ENCODE peak calls at places on chromosomes 5 and 9, in ten cellular contexts. One of them, this sample, is unnamed.

GRCh38 chr9:72533322-72533721 is 11.9 kb downstream of the TMC1 start:
- DNase-seq in heart left ventricle: no peak
- DNase-seq in HCT116: no peak
- DNase-seq in cardiac muscle cell: no peak
- DNase-seq in mesenchymal stem cell: peak; percentile 32
- DNase-seq in fibroblast of lung: peak; percentile 85
- DNase-seq in breast epithelium: no peak
- DNase-seq in sigmoid colon: peak; percentile 72
- DNase-seq in heart right ventricle: no peak
- DNase-seq in HepG2: no peak
- DNase-seq in this sample: no peak

GRCh38 chr5:1633605-1634336 is 110.0 kb upstream of the LPCAT1 start:
- DNase-seq in mesenchymal stem cell: peak; percentile 70
- DNase-seq in heart left ventricle: peak; percentile 85
- DNase-seq in cardiac muscle cell: peak; percentile 91
- DNase-seq in HepG2: peak; percentile 68
- DNase-seq in fibroblast of lung: peak; percentile 58
- DNase-seq in sigmoid colon: peak; percentile 91
- DNase-seq in heart right ventricle: peak; percentile 80
- DNase-seq in breast epithelium: peak; percentile 60
- DNase-seq in HCT116: peak; percentile 35
- DNase-seq in this sample: peak; percentile 35

GRCh38 chr5:84381501-84382362 is 2.9 kb downstream of the EDIL3 start:
- DNase-seq in sigmoid colon: no peak
- DNase-seq in heart left ventricle: no peak
- DNase-seq in cardiac muscle cell: peak; percentile 0
- DNase-seq in breast epithelium: no peak
- DNase-seq in fibroblast of lung: peak; percentile 71
- DNase-seq in mesenchymal stem cell: peak; percentile 62
- DNase-seq in HCT116: no peak
- DNase-seq in heart right ventricle: no peak
- DNase-seq in HepG2: no peak
- DNase-seq in this sample: no peak

GRCh38 chr5:180803181-180804128 is 849 bp upstream of the MGAT1 start:
- DNase-seq in HepG2: peak; percentile 48
- DNase-seq in mesenchymal stem cell: peak; percentile 53
- DNase-seq in breast epithelium: peak; percentile 65
- DNase-seq in fibroblast of lung: no peak
- DNase-seq in heart left ventricle: peak; percentile 86
- DNase-seq in sigmoid colon: peak; percentile 82
- DNase-seq in HCT116: no peak
- DNase-seq in heart right ventricle: peak; percentile 71
- DNase-seq in cardiac muscle cell: peak; percentile 42
- DNase-seq in this sample: no peak

GRCh38 chr5:154081246-154081645 is 42.5 kb downstream of the MFAP3 start:
- DNase-seq in fibroblast of lung: no peak
- DNase-seq in heart right ventricle: no peak
- DNase-seq in heart left ventricle: no peak
- DNase-seq in HepG2: no peak
- DNase-seq in mesenchymal stem cell: no peak
- DNase-seq in breast epithelium: no peak
- DNase-seq in sigmoid colon: no peak
- DNase-seq in HCT116: no peak
- DNase-seq in cardiac muscle cell: no peak
- DNase-seq in this sample: no peak

GRCh38 chr9:114405294-114406034 is 17.7 kb upstream of the AKNA start:
- DNase-seq in sigmoid colon: peak; percentile 87
- DNase-seq in mesenchymal stem cell: peak; percentile 83
- DNase-seq in heart right ventricle: peak; percentile 84
- DNase-seq in cardiac muscle cell: peak; percentile 85
- DNase-seq in fibroblast of lung: peak; percentile 61
- DNase-seq in HepG2: peak; percentile 72
- DNase-seq in heart left ventricle: peak; percentile 79
- DNase-seq in HCT116: peak; percentile 48
- DNase-seq in breast epithelium: peak; percentile 61
- DNase-seq in this sample: no peak

GRCh38 chr5:177427919-177428573 is 1.6 kb downstream of the GRK6 start:
- DNase-seq in fibroblast of lung: no peak
- DNase-seq in sigmoid colon: no peak
- DNase-seq in heart right ventricle: peak; percentile 5
- DNase-seq in mesenchymal stem cell: no peak
- DNase-seq in HepG2: no peak
- DNase-seq in heart left ventricle: no peak
- DNase-seq in HCT116: no peak
- DNase-seq in breast epithelium: no peak
- DNase-seq in cardiac muscle cell: no peak
- DNase-seq in this sample: no peak

GRCh38 chr9:35110327-35110758 is 5.3 kb downstream of the ATOSB start:
- DNase-seq in fibroblast of lung: peak; percentile 64
- DNase-seq in heart right ventricle: no peak
- DNase-seq in sigmoid colon: no peak
- DNase-seq in breast epithelium: no peak
- DNase-seq in heart left ventricle: peak; percentile 67
- DNase-seq in HepG2: no peak
- DNase-seq in cardiac muscle cell: no peak
- DNase-seq in HCT116: no peak
- DNase-seq in mesenchymal stem cell: peak; percentile 70
- DNase-seq in this sample: no peak

GRCh38 chr9:2085719-2086515 is 70.8 kb downstream of the SMARCA2 start:
- DNase-seq in HepG2: no peak
- DNase-seq in mesenchymal stem cell: no peak
- DNase-seq in breast epithelium: peak; percentile 26
- DNase-seq in heart right ventricle: peak; percentile 17
- DNase-seq in fibroblast of lung: peak; percentile 47
- DNase-seq in HCT116: no peak
- DNase-seq in cardiac muscle cell: no peak
- DNase-seq in sigmoid colon: no peak
- DNase-seq in heart left ventricle: peak; percentile 24
- DNase-seq in this sample: no peak

GRCh38 chr9:128689820-128690683 is 1.0 kb downstream of the SET start:
- DNase-seq in HepG2: no peak
- DNase-seq in cardiac muscle cell: peak; percentile 65
- DNase-seq in HCT116: no peak
- DNase-seq in fibroblast of lung: peak; percentile 53
- DNase-seq in sigmoid colon: peak; percentile 76
- DNase-seq in heart left ventricle: peak; percentile 46
- DNase-seq in mesenchymal stem cell: peak; percentile 63
- DNase-seq in breast epithelium: no peak
- DNase-seq in heart right ventricle: peak; percentile 52
- DNase-seq in this sample: no peak

GRCh38 chr9:131733601-131734061 is 6.2 kb downstream of the RAPGEF1 start:
- DNase-seq in mesenchymal stem cell: peak; percentile 97
- DNase-seq in HCT116: no peak
- DNase-seq in cardiac muscle cell: no peak
- DNase-seq in heart left ventricle: no peak
- DNase-seq in breast epithelium: peak; percentile 71
- DNase-seq in sigmoid colon: no peak
- DNase-seq in HepG2: no peak
- DNase-seq in fibroblast of lung: peak; percentile 99
- DNase-seq in heart right ventricle: no peak
- DNase-seq in this sample: no peak

GRCh38 chr5:149442563-149443182 is 63.6 kb upstream of the IL17B start:
- DNase-seq in HepG2: peak; percentile 82
- DNase-seq in cardiac muscle cell: peak; percentile 90
- DNase-seq in heart right ventricle: peak; percentile 83
- DNase-seq in mesenchymal stem cell: peak; percentile 80
- DNase-seq in breast epithelium: peak; percentile 84
- DNase-seq in heart left ventricle: peak; percentile 84
- DNase-seq in fibroblast of lung: peak; percentile 52
- DNase-seq in sigmoid colon: peak; percentile 90
- DNase-seq in HCT116: no peak
- DNase-seq in this sample: peak; percentile 68

GRCh38 chr9:129023036-129023907 is 4.9 kb downstream of the SH3GLB2 start:
- DNase-seq in fibroblast of lung: peak; percentile 83
- DNase-seq in sigmoid colon: peak; percentile 78
- DNase-seq in heart left ventricle: peak; percentile 63
- DNase-seq in heart right ventricle: no peak
- DNase-seq in mesenchymal stem cell: peak; percentile 72
- DNase-seq in HepG2: no peak
- DNase-seq in breast epithelium: no peak
- DNase-seq in cardiac muscle cell: no peak
- DNase-seq in HCT116: no peak
- DNase-seq in this sample: no peak

GRCh38 chr5:111262153-111262552 is 38.0 kb downstream of the CAMK4 start:
- DNase-seq in breast epithelium: no peak
- DNase-seq in sigmoid colon: no peak
- DNase-seq in heart right ventricle: no peak
- DNase-seq in cardiac muscle cell: no peak
- DNase-seq in heart left ventricle: no peak
- DNase-seq in HCT116: no peak
- DNase-seq in HepG2: no peak
- DNase-seq in fibroblast of lung: no peak
- DNase-seq in mesenchymal stem cell: peak; percentile 3
- DNase-seq in this sample: no peak

GRCh38 chr5:38319486-38319885 is 61.1 kb downstream of the EGFLAM start:
- DNase-seq in fibroblast of lung: no peak
- DNase-seq in cardiac muscle cell: no peak
- DNase-seq in breast epithelium: no peak
- DNase-seq in HepG2: no peak
- DNase-seq in HCT116: no peak
- DNase-seq in sigmoid colon: no peak
- DNase-seq in heart left ventricle: no peak
- DNase-seq in heart right ventricle: no peak
- DNase-seq in mesenchymal stem cell: no peak
- DNase-seq in this sample: no peak

GRCh38 chr9:98532147-98532546 is 176.6 kb downstream of the GABBR2 start:
- DNase-seq in mesenchymal stem cell: no peak
- DNase-seq in breast epithelium: no peak
- DNase-seq in heart right ventricle: no peak
- DNase-seq in HCT116: no peak
- DNase-seq in sigmoid colon: no peak
- DNase-seq in HepG2: no peak
- DNase-seq in fibroblast of lung: no peak
- DNase-seq in cardiac muscle cell: no peak
- DNase-seq in heart left ventricle: no peak
- DNase-seq in this sample: no peak

GRCh38 chr5:134174841-134175839 is 1.6 kb downstream of the SKP1 start:
- DNase-seq in cardiac muscle cell: peak; percentile 25
- DNase-seq in heart right ventricle: no peak
- DNase-seq in heart left ventricle: no peak
- DNase-seq in breast epithelium: no peak
- DNase-seq in sigmoid colon: no peak
- DNase-seq in HepG2: peak; percentile 34
- DNase-seq in fibroblast of lung: peak; percentile 63
- DNase-seq in HCT116: no peak
- DNase-seq in mesenchymal stem cell: peak; percentile 58
- DNase-seq in this sample: no peak

GRCh38 chr9:127954831-127955293 is 17.2 kb upstream of the DPM2 start:
- DNase-seq in cardiac muscle cell: no peak
- DNase-seq in breast epithelium: no peak
- DNase-seq in mesenchymal stem cell: no peak
- DNase-seq in HepG2: no peak
- DNase-seq in sigmoid colon: no peak
- DNase-seq in heart right ventricle: no peak
- DNase-seq in HCT116: no peak
- DNase-seq in heart left ventricle: no peak
- DNase-seq in fibroblast of lung: no peak
- DNase-seq in this sample: no peak

GRCh38 chr5:147455321-147455720 is 54.5 kb downstream of the DPYSL3 start:
- DNase-seq in HCT116: no peak
- DNase-seq in mesenchymal stem cell: peak; percentile 55
- DNase-seq in heart right ventricle: no peak
- DNase-seq in HepG2: no peak
- DNase-seq in sigmoid colon: peak; percentile 87
- DNase-seq in breast epithelium: no peak
- DNase-seq in fibroblast of lung: peak; percentile 90
- DNase-seq in heart left ventricle: no peak
- DNase-seq in cardiac muscle cell: no peak
- DNase-seq in this sample: no peak
- H3K4me3 ChIP-seq in HCT116: no peak overlapping the region
- H3K4me3 ChIP-seq in mesenchymal stem cell: no peak overlapping the region
- H3K4me3 ChIP-seq in heart right ventricle: peak overlapping the region; percentile 11
- H3K4me3 ChIP-seq in HepG2: no peak overlapping the region
- H3K4me3 ChIP-seq in sigmoid colon: peak overlapping the region; percentile 89
- H3K4me3 ChIP-seq in breast epithelium: peak overlapping the region; percentile 89
- H3K4me3 ChIP-seq in fibroblast of lung: peak overlapping the region; percentile 7
- H3K4me3 ChIP-seq in heart left ventricle: no peak overlapping the region
- H3K4me3 ChIP-seq in cardiac muscle cell: no peak overlapping the region
- H3K4me3 ChIP-seq in this sample: no peak overlapping the region

GRCh38 chr5:159508344-159508743 is 178.1 kb upstream of the IL12B start:
- DNase-seq in cardiac muscle cell: no peak
- DNase-seq in heart right ventricle: peak; percentile 9
- DNase-seq in heart left ventricle: peak; percentile 39
- DNase-seq in HepG2: no peak
- DNase-seq in mesenchymal stem cell: no peak
- DNase-seq in HCT116: no peak
- DNase-seq in fibroblast of lung: no peak
- DNase-seq in breast epithelium: no peak
- DNase-seq in sigmoid colon: no peak
- DNase-seq in this sample: no peak
- H3K27ac ChIP-seq in cardiac muscle cell: peak overlapping the region; percentile 96
- H3K27ac ChIP-seq in heart right ventricle: peak overlapping the region; percentile 86
- H3K27ac ChIP-seq in heart left ventricle: peak overlapping the region; percentile 69
- H3K27ac ChIP-seq in HepG2: no peak overlapping the region
- H3K27ac ChIP-seq in mesenchymal stem cell: no peak overlapping the region
- H3K27ac ChIP-seq in HCT116: no peak overlapping the region
- H3K27ac ChIP-seq in fibroblast of lung: no peak overlapping the region
- H3K27ac ChIP-seq in breast epithelium: no peak overlapping the region
- H3K27ac ChIP-seq in sigmoid colon: no peak overlapping the region
- H3K27ac ChIP-seq in this sample: no peak overlapping the region

GRCh38 chr9:94178927-94179326 is 80.2 kb upstream of the ZNF169 start:
- DNase-seq in mesenchymal stem cell: no peak
- DNase-seq in sigmoid colon: no peak
- DNase-seq in breast epithelium: no peak
- DNase-seq in cardiac muscle cell: no peak
- DNase-seq in heart left ventricle: no peak
- DNase-seq in HCT116: no peak
- DNase-seq in heart right ventricle: no peak
- DNase-seq in fibroblast of lung: no peak
- DNase-seq in HepG2: peak; percentile 44
- DNase-seq in this sample: no peak
- H3K4me1 ChIP-seq in mesenchymal stem cell: no peaks in the 10 kb centered on the region
- H3K4me1 ChIP-seq in sigmoid colon: no peaks in the 10 kb centered on the region
- H3K4me1 ChIP-seq in breast epithelium: no peaks in the 10 kb centered on the region
- H3K4me1 ChIP-seq in cardiac muscle cell: peaks cover 7% of the 10 kb centered on the region
- H3K4me1 ChIP-seq in heart left ventricle: peaks cover 85% of the 10 kb centered on the region
- H3K4me1 ChIP-seq in HCT116: no peaks in the 10 kb centered on the region
- H3K4me1 ChIP-seq in heart right ventricle: peaks cover 87% of the 10 kb centered on the region
- H3K4me1 ChIP-seq in fibroblast of lung: peaks cover 2% of the 10 kb centered on the region
- H3K4me1 ChIP-seq in HepG2: peaks cover 60% of the 10 kb centered on the region
- H3K4me1 ChIP-seq in this sample: peaks cover 10% of the 10 kb centered on the region

DNA sequence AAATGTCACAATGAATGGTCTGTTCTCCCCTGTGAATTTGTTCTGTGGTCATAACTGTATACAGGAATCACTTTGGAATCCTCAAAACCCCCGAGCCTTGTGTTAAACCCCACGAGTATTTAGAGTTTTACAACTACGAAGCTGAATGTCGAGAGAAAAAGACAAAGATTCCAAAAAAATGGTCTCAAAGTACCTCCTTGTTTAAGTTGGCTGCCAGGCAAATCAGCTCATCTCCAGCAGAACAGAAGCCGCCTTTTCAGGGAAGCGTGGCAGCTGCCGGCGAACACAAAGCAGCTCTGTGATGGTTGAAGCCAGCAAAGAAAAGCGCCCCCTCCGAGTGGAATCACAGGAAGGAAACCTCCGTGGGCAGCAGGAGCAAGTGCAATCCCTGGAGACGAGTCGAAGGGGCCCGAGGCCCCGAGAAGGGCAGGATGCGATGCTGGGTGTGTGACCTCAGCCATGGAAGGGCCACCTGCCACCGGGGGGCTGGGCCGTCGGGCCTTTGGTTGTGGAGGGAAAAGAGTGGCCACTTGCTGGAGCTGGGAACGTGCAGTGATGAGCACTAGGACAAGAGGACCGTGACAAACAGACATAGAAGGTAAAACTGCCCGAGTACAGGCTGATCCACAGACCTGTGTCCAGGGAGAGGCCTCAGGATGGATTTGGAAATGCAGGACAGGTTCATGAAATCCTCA is 706.4 kb downstream of the SEMA5A start:
- DNase-seq in mesenchymal stem cell: no peak
- DNase-seq in fibroblast of lung: peak; percentile 52
- DNase-seq in heart right ventricle: no peak
- DNase-seq in HepG2: no peak
- DNase-seq in heart left ventricle: no peak
- DNase-seq in HCT116: no peak
- DNase-seq in breast epithelium: no peak
- DNase-seq in cardiac muscle cell: no peak
- DNase-seq in sigmoid colon: no peak
- DNase-seq in this sample: no peak
- H3K4me3 ChIP-seq in mesenchymal stem cell: no peak overlapping the region
- H3K4me3 ChIP-seq in fibroblast of lung: no peak overlapping the region
- H3K4me3 ChIP-seq in heart right ventricle: no peak overlapping the region
- H3K4me3 ChIP-seq in HepG2: no peak overlapping the region
- H3K4me3 ChIP-seq in heart left ventricle: no peak overlapping the region
- H3K4me3 ChIP-seq in HCT116: no peak overlapping the region
- H3K4me3 ChIP-seq in breast epithelium: no peak overlapping the region
- H3K4me3 ChIP-seq in cardiac muscle cell: no peak overlapping the region
- H3K4me3 ChIP-seq in sigmoid colon: no peak overlapping the region
- H3K4me3 ChIP-seq in this sample: no peak overlapping the region

This sample was measured in Panc1.